ENCODE peak calls at places on chromosomes 13 and 19, in four cellular contexts. T is psoas muscle, C is retinal pigment epithelial cell, G is IMR-90. E is an unnamed sample.

GRCh38 chr13:103528437-103528836 is 462.2 kb upstream of the SLC10A2 start:
- DNase-seq in G (no peak), C (no peak), T (no peak), E (no peak)

GRCh38 chr19:41987141-41987860 is 6.7 kb downstream of the ATP1A3 start:
- DNase-seq in G (no peak), T (no peak), C (no peak), E (no peak)

GRCh38 chr19:16365300-16365996 is 40.8 kb downstream of the KLF2 start:
- DNase-seq in G (no peak), T (peak), C (no peak), E (no peak)

GRCh38 chr13:50125306-50125555 is 110.0 kb downstream of the KCNRG start:
- DNase-seq in C (no peak), G (no peak), T (no peak), E (no peak)

GRCh38 chr19:6236310-6237291 is 43.2 kb downstream of the MLLT1 start:
- DNase-seq in C (no peak), T (peak), G (no peak), E (no peak)

GRCh38 chr13:107005577-107005976 is 437.6 kb upstream of the ARGLU1 start:
- DNase-seq in T (no peak), C (no peak), G (no peak), E (no peak)

GRCh38 chr13:57740719-57741118 is 109.2 kb downstream of the PCDH17 start:
- DNase-seq in T (no peak), C (no peak), G (no peak), E (peak)

GRCh38 chr19:436413-436950 is 24.4 kb downstream of the SHC2 start:
- DNase-seq in G (no peak), C (no peak), T (no peak), E (no peak)

GRCh38 chr13:31638577-31638976 is 100.7 kb upstream of the RXFP2 start:
- DNase-seq in T (no peak), C (no peak), G (peak), E (peak)

GRCh38 chr13:40476175-40476958 is 190.1 kb downstream of the FOXO1 start:
- DNase-seq in G (no peak), T (no peak), C (peak), E (no peak)

GRCh38 chr13:82791035-82791434 is 1091.2 kb downstream of the SLITRK1 start:
- DNase-seq in G (no peak), T (no peak), C (no peak), E (no peak)

GRCh38 chr13:29704648-29705047 is 109.2 kb upstream of the SLC7A1 start:
- DNase-seq in G (no peak), T (no peak), C (no peak), E (no peak)

GRCh38 chr19:42115219-42115618 is 17.0 kb downstream of the POU2F2 start:
- DNase-seq in G (peak), C (no peak), T (no peak), E (no peak)

GRCh38 chr19:10227215-10227971 is 3.7 kb downstream of the S1PR2 start:
- DNase-seq in C (no peak), T (peak), G (no peak), E (no peak)

GRCh38 chr19:17847538-17848366 is at the start of gene JAK3:
- DNase-seq in G (peak), C (no peak), T (no peak), E (no peak)

GRCh38 chr13:114047358-114047881 is 73.5 kb upstream of the C13orf46 start:
- DNase-seq in G (peak), C (no peak), T (no peak), E (no peak)

GRCh38 chr19:14418743-14419037 is 451 bp downstream of the DDX39A start:
- DNase-seq in T (no peak), C (no peak), G (no peak), E (no peak)

GRCh38 chr13:110726726-110727125 is 13.2 kb downstream of the ING1 start:
- DNase-seq in G (no peak), C (no peak), T (no peak), E (no peak)

GRCh38 chr19:12967907-12968306 is 1.5 kb upstream of the DAND5 start:
- DNase-seq in T (no peak), G (peak), C (no peak), E (no peak)

GRCh38 chr19:13154241-13154778 is 4.1 kb downstream of the IER2 start:
- DNase-seq in T (peak), G (peak), C (peak), E (peak)

GRCh38 chr19:31586282-31586681 is 237.0 kb upstream of the TSHZ3 start:
- DNase-seq in C (no peak), G (peak), T (no peak), E (no peak)

GRCh38 chr19:56163097-56163496 is 12.7 kb upstream of the GALP start:
- DNase-seq in T (no peak), C (no peak), G (no peak), E (no peak)

GRCh38 chr19:42179501-42179817 is 38.0 kb downstream of the DEDD2 start:
- DNase-seq in T (no peak), G (no peak), C (no peak), E (no peak)

GRCh38 chr19:15378529-15379082 is 981 bp downstream of the AKAP8 start:
- DNase-seq in C (peak), G (peak), T (peak), E (no peak)

GRCh38 chr13:48500652-48501197 is 32.2 kb downstream of the RCBTB2 start:
- DNase-seq in T (no peak), G (peak), C (peak), E (peak)

GRCh38 chr13:113176292-113176691 is 17.8 kb downstream of the PROZ start:
- DNase-seq in C (no peak), G (no peak), T (no peak), E (no peak)

GRCh38 chr13:26062853-26063444 is 11.1 kb upstream of the SHISA2 start:
- DNase-seq in T (no peak), G (peak), C (no peak), E (peak)

GRCh38 chr19:56109216-56109615 is 11.9 kb downstream of the ZNF787 start:
- DNase-seq in G (peak), C (no peak), T (no peak), E (no peak)

GRCh38 chr19:15299568-15300409 is 32.5 kb downstream of the BRD4 start:
- DNase-seq in C (no peak), G (peak), T (no peak), E (no peak)

GRCh38 chr13:110697842-110698241 is 8.1 kb downstream of the CARS2 start:
- DNase-seq in T (no peak), C (no peak), G (no peak), E (no peak)

GRCh38 chr19:3527250-3527910 is 11.6 kb upstream of the TEKTIP1 start:
- DNase-seq in G (no peak), T (no peak), C (no peak), E (no peak)

GRCh38 chr19:3525052-3525451 is 13.9 kb upstream of the TEKTIP1 start:
- DNase-seq in T (no peak), G (no peak), C (no peak), E (no peak)

GRCh38 chr19:3528539-3529211 is 10.3 kb upstream of the TEKTIP1 start:
- DNase-seq in C (no peak), T (no peak), G (no peak), E (no peak)

GRCh38 chr19:3528080-3528479 is 10.9 kb upstream of the TEKTIP1 start:
- DNase-seq in G (no peak), C (no peak), T (no peak), E (no peak)

DNA sequence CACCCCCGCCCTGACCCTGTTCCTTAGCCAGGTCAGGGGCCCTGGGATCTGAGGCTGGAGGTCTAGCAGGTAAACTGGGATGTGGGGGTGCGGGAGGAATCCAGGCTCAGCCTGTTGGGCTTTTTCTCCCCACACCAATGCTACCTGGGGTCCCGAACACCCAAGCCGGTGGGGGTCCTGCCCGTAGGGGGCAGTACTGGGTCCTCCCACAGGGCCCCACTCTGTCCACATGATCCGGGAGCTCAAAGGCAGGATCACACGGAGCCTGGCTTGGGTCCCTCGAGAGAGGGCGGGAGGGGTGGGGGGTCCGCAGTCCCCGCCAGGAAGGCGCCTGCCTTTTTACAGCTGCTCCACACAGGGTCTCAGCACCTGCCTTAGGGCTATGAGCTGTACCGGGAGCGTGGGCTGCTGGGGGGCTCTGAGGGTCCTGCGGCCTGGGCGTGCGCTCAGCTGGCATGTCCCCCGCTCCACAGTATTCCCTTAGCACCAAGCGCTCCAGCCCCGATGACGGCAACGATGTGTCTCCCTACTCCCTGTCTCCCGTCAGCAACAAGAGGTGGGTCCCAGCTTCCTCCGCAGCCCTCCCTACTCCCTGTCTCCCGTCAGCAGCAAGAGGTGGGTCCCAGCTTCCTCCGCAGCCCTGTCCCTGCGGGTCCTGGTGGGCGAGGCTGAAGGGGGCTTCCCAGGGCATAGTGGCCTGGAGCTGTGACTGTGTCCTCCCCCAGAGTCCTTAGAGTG is 12.3 kb upstream of the TEKTIP1 start:
- DNase-seq in T (no peak), C (no peak), G (no peak), E (no peak)
- TF ChIP-seq CTCF in T (no peak), C (peak), G (no peak), E (peak)

DNA sequence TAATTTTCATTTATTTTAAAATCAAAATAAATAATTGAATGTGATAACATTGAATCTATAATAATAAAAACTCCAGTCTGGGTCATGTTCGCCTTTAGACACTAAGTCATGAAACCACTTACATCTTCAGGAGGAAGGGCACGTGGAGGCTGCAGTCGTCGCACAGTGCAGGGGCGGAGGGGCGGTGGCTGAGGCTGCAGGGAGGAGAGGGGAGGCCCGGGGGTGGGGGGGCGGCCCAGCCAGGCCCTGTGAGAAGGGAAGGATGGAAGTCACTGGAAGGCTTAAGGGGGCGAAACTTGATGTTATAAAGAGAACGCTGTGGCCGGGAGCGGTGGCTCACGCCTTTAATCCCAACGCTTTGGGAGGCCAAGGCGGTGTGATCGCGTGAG is 14.9 kb upstream of the LATS2 start:
- DNase-seq in G (no peak), T (no peak), C (no peak), E (no peak)
- H3K4me3 ChIP-seq in G (no peak), T (peak), C (peak), E (no peak)

DNA sequence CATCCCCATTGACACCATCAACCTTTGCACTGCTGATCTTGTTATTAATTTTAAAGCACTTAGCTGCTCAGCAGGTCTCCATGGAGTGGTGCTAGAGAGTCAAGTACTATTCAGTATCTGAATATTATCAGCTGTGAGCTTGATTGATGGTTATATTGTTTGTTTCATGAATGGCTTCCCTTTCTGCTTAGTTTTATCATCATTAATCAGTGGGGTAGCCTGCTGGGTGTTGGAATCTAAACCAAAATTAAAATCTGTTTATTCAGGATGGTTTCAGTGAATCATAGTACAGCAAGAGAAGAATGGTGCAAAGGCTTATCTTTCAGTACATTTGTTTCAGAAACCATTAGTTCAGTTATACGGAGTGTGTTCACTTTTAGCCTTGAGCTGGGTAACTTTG is 42.5 kb upstream of the SCEL start:
- DNase-seq in T (no peak), C (no peak), G (no peak), E (no peak)
- TF ChIP-seq CTCF in T (peak), C (peak), G (peak), E (peak)

GRCh38 chr19:22427587-22428298 is 5.6 kb upstream of the ZNF98 start:
- DNase-seq in G (no peak), T (no peak), C (no peak), E (no peak)

GRCh38 chr19:22421797-22422196 is 349 bp downstream of the ZNF98 start:
- DNase-seq in T (no peak), C (no peak), G (no peak), E (no peak)

GRCh38 chr19:22426901-22427300 is 4.8 kb upstream of the ZNF98 start:
- DNase-seq in C (no peak), T (no peak), G (no peak), E (no peak)

GRCh38 chr19:22422220-22422619 is at the start of gene ZNF98:
- DNase-seq in T (peak), G (no peak), C (peak), E (no peak)
- H3K4me3 ChIP-seq in T (no peak), G (no peak), C (peak), E (no peak)

GRCh38 chr13:21034602-21035190 is 26.7 kb downstream of the LATS2 start:
- DNase-seq in G (no peak), C (no peak), T (no peak), E (no peak)
- TF ChIP-seq CTCF in G (peak), C (peak), T (peak), E (peak)

GRCh38 chr13:22369840-22370239 is 699.0 kb downstream of the FGF9 start:
- DNase-seq in G (no peak), T (no peak), C (no peak), E (no peak)
- H3K4me3 ChIP-seq in G (no peak), T (no peak), C (no peak), E (no peak)

DNA sequence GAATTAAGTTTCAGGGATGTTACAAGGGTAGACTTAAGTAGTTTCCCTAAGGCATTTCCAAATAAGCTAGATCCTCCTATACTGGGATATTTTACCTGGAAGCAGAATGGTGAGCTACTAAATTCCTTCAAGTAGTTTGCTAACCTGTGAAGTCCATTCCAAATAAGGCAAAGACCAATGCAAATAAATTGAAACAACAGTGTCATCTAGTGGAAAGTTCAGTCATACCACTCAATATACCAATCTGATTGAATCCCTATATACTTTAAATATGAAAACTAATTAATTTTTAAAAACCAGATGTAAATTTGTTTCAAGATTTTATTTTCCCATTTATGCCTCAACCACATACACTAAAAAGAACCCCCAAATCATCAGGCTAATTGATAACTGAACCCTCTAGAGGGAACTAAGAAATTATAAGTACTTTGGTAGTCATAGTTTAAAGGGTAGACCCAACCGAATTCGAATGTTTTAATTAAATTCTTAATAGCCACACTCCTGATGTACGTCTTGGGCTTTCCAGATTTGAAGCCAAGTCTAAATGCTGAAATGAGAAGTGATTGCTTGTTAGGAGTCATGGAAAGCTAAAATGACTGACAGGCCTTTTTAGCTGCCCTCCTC is 223.7 kb downstream of the TBC1D4 start:
- DNase-seq in T (no peak), C (no peak), G (peak), E (peak)
- TF ChIP-seq CTCF in T (peak), C (peak), G (peak), E (peak)

E was measured in astrocyte of the cerebellum.